ENCODE peak calls at places on chromosome 11, in four cellular contexts. One of them, this sample, is unnamed.

GRCh38 chr11:122140535-122140934 is 24.5 kb upstream of the BLID start:
- DNase-seq in CD4-positive, alpha-beta memory T cell: no peak
- DNase-seq in heart left ventricle: no peak
- DNase-seq in kidney: no peak
- DNase-seq in this sample: no peak

GRCh38 chr11:5489571-5490357 is 1.3 kb downstream of the OR52D1 start:
- DNase-seq in CD4-positive, alpha-beta memory T cell: no peak
- DNase-seq in heart left ventricle: no peak
- DNase-seq in kidney: no peak
- DNase-seq in this sample: no peak

GRCh38 chr11:113896156-113896879 is 8.3 kb upstream of the HTR3B start:
- DNase-seq in CD4-positive, alpha-beta memory T cell: peak
- DNase-seq in heart left ventricle: no peak
- DNase-seq in kidney: no peak
- DNase-seq in this sample: peak

GRCh38 chr11:90426442-90426841 is 203.6 kb upstream of the CHORDC1 start:
- DNase-seq in CD4-positive, alpha-beta memory T cell: no peak
- DNase-seq in heart left ventricle: no peak
- DNase-seq in kidney: no peak
- DNase-seq in this sample: no peak

GRCh38 chr11:64040684-64041267 is 5.0 kb downstream of the FLRT1 start:
- DNase-seq in CD4-positive, alpha-beta memory T cell: no peak
- DNase-seq in heart left ventricle: no peak
- DNase-seq in kidney: no peak
- DNase-seq in this sample: no peak

GRCh38 chr11:111922803-111923202 is 4.1 kb downstream of the C11orf52 start:
- DNase-seq in CD4-positive, alpha-beta memory T cell: no peak
- DNase-seq in heart left ventricle: peak
- DNase-seq in kidney: no peak
- DNase-seq in this sample: peak

GRCh38 chr11:96306933-96307747 is 35.9 kb downstream of the MAML2 start:
- DNase-seq in CD4-positive, alpha-beta memory T cell: no peak
- DNase-seq in heart left ventricle: peak
- DNase-seq in kidney: peak
- DNase-seq in this sample: peak

GRCh38 chr11:93700830-93701229 is 39.3 kb downstream of the CEP295 start:
- DNase-seq in CD4-positive, alpha-beta memory T cell: no peak
- DNase-seq in heart left ventricle: no peak
- DNase-seq in kidney: no peak
- DNase-seq in this sample: no peak

GRCh38 chr11:40537734-40538133 is 921.7 kb downstream of the LRRC4C start:
- DNase-seq in CD4-positive, alpha-beta memory T cell: no peak
- DNase-seq in heart left ventricle: no peak
- DNase-seq in kidney: no peak
- DNase-seq in this sample: no peak

GRCh38 chr11:6693342-6694228 is 10.4 kb upstream of the MRPL17 start:
- DNase-seq in CD4-positive, alpha-beta memory T cell: peak
- DNase-seq in heart left ventricle: peak
- DNase-seq in kidney: no peak
- DNase-seq in this sample: peak

GRCh38 chr11:72229336-72229924 is 4.9 kb downstream of the INPPL1 start:
- DNase-seq in CD4-positive, alpha-beta memory T cell: no peak
- DNase-seq in heart left ventricle: no peak
- DNase-seq in kidney: no peak
- DNase-seq in this sample: no peak

GRCh38 chr11:66884443-66884842 is 27.6 kb downstream of the LRFN4 start:
- DNase-seq in CD4-positive, alpha-beta memory T cell: no peak
- DNase-seq in heart left ventricle: no peak
- DNase-seq in kidney: no peak
- DNase-seq in this sample: no peak
- H3K27ac ChIP-seq in CD4-positive, alpha-beta memory T cell: no peak
- H3K27ac ChIP-seq in heart left ventricle: no peak
- H3K27ac ChIP-seq in kidney: no peak
- H3K27ac ChIP-seq in this sample: no peak

DNA sequence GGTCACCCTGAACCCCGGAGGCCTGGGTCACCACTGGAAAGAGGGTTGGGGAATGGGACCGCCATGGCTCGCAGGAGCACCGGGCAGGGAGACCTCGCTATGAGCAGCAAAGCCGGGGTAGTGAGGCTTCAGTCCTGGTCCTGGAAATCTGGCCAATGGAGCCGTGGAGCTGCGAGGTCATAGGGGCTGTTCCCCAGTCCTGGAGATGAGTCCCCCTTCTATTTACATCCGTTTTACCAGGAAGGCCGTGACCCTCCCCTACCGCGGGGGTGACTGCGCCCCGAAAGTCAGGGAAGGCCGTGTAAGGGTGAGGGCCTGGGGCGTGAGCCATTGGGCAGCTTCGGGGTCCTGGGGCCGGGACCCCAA is 449 bp downstream of the PIDD1 start:
- DNase-seq in CD4-positive, alpha-beta memory T cell: no peak
- DNase-seq in heart left ventricle: no peak
- DNase-seq in kidney: no peak
- DNase-seq in this sample: no peak
- H3K27ac ChIP-seq in CD4-positive, alpha-beta memory T cell: peak
- H3K27ac ChIP-seq in heart left ventricle: peak
- H3K27ac ChIP-seq in kidney: peak
- H3K27ac ChIP-seq in this sample: peak

GRCh38 chr11:76891793-76892192 is 31.1 kb downstream of the ACER3 start:
- DNase-seq in CD4-positive, alpha-beta memory T cell: no peak
- DNase-seq in heart left ventricle: no peak
- DNase-seq in kidney: no peak
- DNase-seq in this sample: no peak
- H3K27ac ChIP-seq in CD4-positive, alpha-beta memory T cell: no peak
- H3K27ac ChIP-seq in heart left ventricle: no peak
- H3K27ac ChIP-seq in kidney: no peak
- H3K27ac ChIP-seq in this sample: no peak

GRCh38 chr11:8102965-8103364 is 22.0 kb downstream of the TUB start:
- DNase-seq in CD4-positive, alpha-beta memory T cell: no peak
- DNase-seq in heart left ventricle: no peak
- DNase-seq in kidney: no peak
- DNase-seq in this sample: no peak
- H3K27ac ChIP-seq in CD4-positive, alpha-beta memory T cell: no peak
- H3K27ac ChIP-seq in heart left ventricle: no peak
- H3K27ac ChIP-seq in kidney: no peak
- H3K27ac ChIP-seq in this sample: no peak

GRCh38 chr11:83002522-83002921 is 69.2 kb downstream of the RAB30 start:
- DNase-seq in CD4-positive, alpha-beta memory T cell: no peak
- DNase-seq in heart left ventricle: no peak
- DNase-seq in kidney: no peak
- DNase-seq in this sample: no peak
- H3K27ac ChIP-seq in CD4-positive, alpha-beta memory T cell: no peak
- H3K27ac ChIP-seq in heart left ventricle: peak
- H3K27ac ChIP-seq in kidney: no peak
- H3K27ac ChIP-seq in this sample: no peak

DNA sequence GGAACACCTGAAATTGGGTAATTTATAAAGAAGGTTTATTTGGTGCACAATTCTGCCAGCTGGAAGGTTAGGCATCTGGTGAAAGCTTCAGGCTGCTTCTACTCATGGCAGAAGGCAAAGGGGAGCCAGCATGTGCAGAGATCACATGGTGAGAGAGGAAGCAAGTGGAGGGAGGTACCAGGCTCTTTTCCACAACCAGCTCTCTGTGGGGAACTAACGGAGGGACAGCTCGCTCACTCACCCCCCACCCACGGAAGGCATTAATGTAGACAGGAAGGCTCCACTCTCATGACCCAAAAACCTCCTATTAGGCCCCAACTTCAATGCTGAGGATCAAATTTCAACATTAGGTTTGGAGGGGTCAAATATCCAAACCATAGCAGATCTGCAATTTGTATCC is 75.6 kb upstream of the ARHGAP32 start:
- DNase-seq in CD4-positive, alpha-beta memory T cell: no peak
- DNase-seq in heart left ventricle: no peak
- DNase-seq in kidney: no peak
- DNase-seq in this sample: no peak
- H3K27ac ChIP-seq in CD4-positive, alpha-beta memory T cell: no peak
- H3K27ac ChIP-seq in heart left ventricle: no peak
- H3K27ac ChIP-seq in kidney: no peak
- H3K27ac ChIP-seq in this sample: no peak

DNA sequence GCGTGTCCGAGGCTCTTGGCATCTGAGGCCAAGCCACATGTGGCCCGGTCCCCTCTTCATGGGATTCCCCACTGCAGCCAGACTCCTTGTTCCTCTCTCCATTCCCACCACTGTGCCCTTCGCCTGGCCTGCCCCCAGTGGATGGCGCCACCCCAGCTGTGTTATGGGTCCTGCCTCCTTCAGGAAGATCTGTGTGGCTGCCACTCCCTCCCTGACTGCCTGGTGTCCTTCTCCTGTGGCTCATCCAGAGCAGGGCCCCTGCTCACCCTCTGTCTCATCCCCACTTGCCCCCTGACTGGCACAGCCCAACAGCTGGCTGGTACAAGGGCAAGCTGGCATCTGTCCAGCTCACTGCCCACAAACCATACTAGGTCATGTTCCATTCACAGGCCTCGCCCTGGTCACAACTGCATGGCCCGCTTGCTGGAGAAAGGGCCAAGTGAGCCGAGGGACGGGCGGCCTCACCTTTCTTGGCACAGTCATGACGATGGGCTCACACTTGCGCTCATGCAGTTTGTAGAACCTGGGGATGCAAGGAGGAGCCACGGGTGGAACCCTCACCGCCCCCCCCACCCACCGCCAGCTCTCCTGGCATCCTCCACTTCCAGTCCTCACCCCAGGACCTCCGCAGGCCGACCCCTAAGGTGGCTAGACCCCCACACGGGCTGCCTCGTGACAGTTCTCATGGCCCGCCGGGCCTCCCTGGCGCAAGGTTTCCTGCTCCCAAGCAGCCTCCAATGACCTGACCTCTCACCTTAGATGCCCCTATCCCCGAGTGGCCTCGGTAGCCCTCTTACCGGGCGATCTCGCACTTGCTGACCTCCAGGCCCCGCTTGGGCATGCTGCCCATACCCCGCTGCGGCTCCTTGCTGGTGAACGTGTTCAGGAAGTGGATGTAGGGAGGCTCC is 2.1 kb upstream of the PTPRCAP start:
- DNase-seq in CD4-positive, alpha-beta memory T cell: no peak
- DNase-seq in heart left ventricle: no peak
- DNase-seq in kidney: peak
- DNase-seq in this sample: peak
- H3K27ac ChIP-seq in CD4-positive, alpha-beta memory T cell: peak
- H3K27ac ChIP-seq in heart left ventricle: peak
- H3K27ac ChIP-seq in kidney: no peak
- H3K27ac ChIP-seq in this sample: peak

This sample was measured in colonic mucosa.